ENCODE peak calls at places on chromosomes 2 and 18, in eight cellular contexts. B is IMR-90; E is OCI-LY7; M is CD8-positive, alpha-beta T cell; X is left ventricle myocardium inferior; A is psoas muscle; O is fibroblast of lung; I is neural progenitor cell. P is an unnamed sample. For H3K4me1, the result is how much of the 10 kb centered on the place peaks cover.

GRCh38 chr2:209663666-209664065 is 108.0 kb upstream of the UNC80 start:
- DNase-seq in B (no peak), E (no peak), M (no peak), X (no peak), A (no peak), O (peak), I (no peak), P (no peak)

GRCh38 chr2:62736899-62737559 is 31.5 kb downstream of the EHBP1 start:
- DNase-seq in B (no peak), E (no peak), M (no peak), X (no peak), A (no peak), O (no peak), I (peak), P (no peak)

GRCh38 chr18:12656671-12657047 is 1.2 kb downstream of the SPIRE1 start:
- DNase-seq in B (peak), E (no peak), M (no peak), X (no peak), A (no peak), O (peak), I (no peak), P (no peak)

GRCh38 chr2:112800881-112801583 is 16.7 kb upstream of the IL1A start:
- DNase-seq in B (no peak), E (no peak), M (no peak), X (no peak), A (no peak), O (no peak), I (no peak), P (no peak)

GRCh38 chr2:98825043-98825350 is 94.1 kb upstream of the MGAT4A start:
- DNase-seq in B (no peak), E (no peak), M (no peak), X (no peak), A (no peak), O (no peak), I (no peak), P (no peak)

GRCh38 chr18:10406172-10406663 is 48.2 kb upstream of the APCDD1 start:
- DNase-seq in B (no peak), E (no peak), M (no peak), X (no peak), A (no peak), O (no peak), I (peak), P (no peak)

GRCh38 chr2:197255550-197255949 is 55.0 kb downstream of the ANKRD44 start:
- DNase-seq in B (peak), E (peak), M (peak), X (peak), A (peak), O (peak), I (peak), P (peak)

GRCh38 chr2:229927817-229928321 is 5.6 kb downstream of the FBXO36 start:
- DNase-seq in B (peak), E (no peak), M (no peak), X (no peak), A (no peak), O (peak), I (no peak), P (no peak)

GRCh38 chr2:85585781-85586105 is 1.5 kb downstream of the VAMP5 start:
- DNase-seq in B (peak), E (no peak), M (no peak), X (no peak), A (no peak), O (peak), I (no peak), P (no peak)

GRCh38 chr2:185757356-185757755 is 18.8 kb downstream of the FSIP2 start:
- DNase-seq in B (peak), E (no peak), M (no peak), X (no peak), A (no peak), O (peak), I (no peak), P (no peak)

GRCh38 chr2:195094330-195094729 is 562.7 kb upstream of the SLC39A10 start:
- DNase-seq in B (peak), E (no peak), M (no peak), X (no peak), A (no peak), O (peak), I (no peak), P (no peak)

GRCh38 chr2:25215948-25216679 is 47.7 kb upstream of the POMC start:
- DNase-seq in B (no peak), E (peak), M (peak), X (peak), A (peak), O (peak), I (peak), P (peak)

GRCh38 chr2:128187032-128187654 is 96.1 kb downstream of the UGGT1 start:
- DNase-seq in B (peak), E (no peak), M (no peak), X (no peak), A (no peak), O (peak), I (peak), P (no peak)

GRCh38 chr2:207805566-207806226 is 36.0 kb upstream of the FZD5 start:
- DNase-seq in B (no peak), E (no peak), M (no peak), X (no peak), A (no peak), O (peak), I (no peak), P (no peak)

GRCh38 chr2:74984017-74984416 is 25.6 kb downstream of the POLE4 start:
- DNase-seq in B (no peak), E (no peak), M (no peak), X (no peak), A (no peak), O (no peak), I (no peak), P (no peak)

GRCh38 chr2:96501886-96502810 is 3.0 kb downstream of the NEURL3 start:
- DNase-seq in B (no peak), E (no peak), M (no peak), X (no peak), A (peak), O (no peak), I (no peak), P (no peak)

GRCh38 chr2:240982821-240983281 is 15.6 kb upstream of the SNED1 start:
- DNase-seq in B (no peak), E (no peak), M (no peak), X (peak), A (peak), O (no peak), I (no peak), P (no peak)

GRCh38 chr18:12376718-12377555 is at the start of gene AFG3L2:
- DNase-seq in B (peak), E (peak), M (peak), X (peak), A (peak), O (peak), I (peak), P (peak)

GRCh38 chr2:15729709-15730544 is 138.3 kb downstream of the DDX1 start:
- DNase-seq in B (no peak), E (no peak), M (no peak), X (no peak), A (no peak), O (peak), I (no peak), P (no peak)

GRCh38 chr18:62899534-62899933 is 184.2 kb downstream of the PHLPP1 start:
- DNase-seq in B (no peak), E (no peak), M (no peak), X (no peak), A (no peak), O (no peak), I (no peak), P (no peak)
- H3K27ac ChIP-seq in B (no peak), E (no peak), M (no peak), X (no peak), A (no peak), O (no peak), I (no peak), P (no peak)

DNA sequence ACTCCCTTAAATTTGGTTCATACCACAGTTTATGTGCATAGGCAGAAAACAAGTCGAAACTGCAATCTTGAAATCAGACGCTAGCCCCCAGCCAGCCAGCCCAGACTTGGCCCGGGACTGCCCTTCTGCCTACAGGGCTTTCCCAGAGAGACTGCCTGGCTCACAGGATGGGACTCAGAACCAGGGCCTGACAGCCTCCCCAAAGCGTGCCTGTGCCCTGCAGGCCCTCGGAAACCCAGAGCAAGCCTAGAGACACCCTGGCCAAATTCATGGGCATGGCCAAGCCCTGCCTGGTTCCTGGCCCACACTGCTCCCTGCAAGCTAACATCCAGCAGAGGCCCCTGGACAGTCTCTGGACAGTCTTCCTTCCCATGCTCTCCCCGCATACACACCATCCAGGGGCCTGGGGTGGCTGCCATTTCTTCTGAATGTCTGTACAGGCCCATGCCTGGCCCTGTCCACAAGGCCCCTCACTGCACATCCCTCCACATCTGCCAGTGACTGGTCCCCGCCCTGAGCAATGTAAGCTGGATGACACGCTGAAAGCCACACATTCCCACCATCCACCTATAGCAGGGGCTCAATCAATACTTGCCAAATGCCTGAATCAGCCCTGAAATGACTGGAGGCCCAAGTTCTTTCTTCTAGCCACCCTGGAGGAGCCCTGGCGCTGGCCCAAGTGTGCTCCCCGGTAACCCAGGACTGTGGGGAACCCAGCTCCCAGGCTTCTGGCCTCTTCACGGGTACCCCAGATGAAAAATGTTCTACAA is 73.1 kb downstream of the HDAC4 start:
- DNase-seq in B (peak), E (no peak), M (no peak), X (no peak), A (no peak), O (no peak), I (no peak), P (peak)
- H3K4me1 ChIP-seq in B (under half), E (under half), M (half or more), X (half or more), A (half or more), O (under half), I (under half), P (under half)

GRCh38 chr18:32018331-32019250 is at the start of gene RNF125:
- DNase-seq in B (peak), E (peak), M (peak), X (peak), A (peak), O (peak), I (peak), P (peak)
- TF ChIP-seq CTCF in B (no peak), E (peak), M (no peak), X (peak), A (no peak), O (no peak), I (peak), P (no peak)

GRCh38 chr2:159287733-159288132 is 1.2 kb upstream of the WDSUB1 start:
- DNase-seq in B (no peak), E (no peak), M (no peak), X (no peak), A (no peak), O (no peak), I (no peak), P (no peak)
- H3K27ac ChIP-seq in B (no peak), E (no peak), M (no peak), X (peak), A (no peak), O (no peak), I (no peak), P (peak)

GRCh38 chr2:69636395-69636794 is 7.1 kb downstream of the AAK1 start:
- DNase-seq in B (no peak), E (no peak), M (no peak), X (no peak), A (no peak), O (no peak), I (no peak), P (no peak)
- H3K4me1 ChIP-seq in B (under half), E (under half), M (half or more), X (half or more), A (half or more), O (under half), I (under half), P (under half)

P was measured in uterus.